ENCODE peak calls at places on chromosomes 11 and 22, in eight cellular contexts. One of them, this sample, is unnamed.

GRCh38 chr11:15434529-15434928 is 319.8 kb downstream of the INSC start:
- DNase-seq in stimulated activated CD4-positive, alpha-beta T cell treated with anti-CD3 and anti-CD28 coated beads, Interleukin-2, amount 100 ng/mL, for 24 hours: no peak
- DNase-seq in heart left ventricle: no peak
- DNase-seq in prostate gland: no peak
- DNase-seq in tibial nerve: no peak
- DNase-seq in ecto neural progenitor cell: no peak
- DNase-seq in KBM-7: no peak
- DNase-seq in NCI-H774: no peak
- DNase-seq in this sample: no peak

GRCh38 chr11:61955031-61955415 is 4.9 kb downstream of the BEST1 start:
- DNase-seq in NCI-H774: no peak
- DNase-seq in heart left ventricle: peak
- DNase-seq in tibial nerve: peak
- DNase-seq in stimulated activated CD4-positive, alpha-beta T cell treated with anti-CD3 and anti-CD28 coated beads, Interleukin-2, amount 100 ng/mL, for 24 hours: no peak
- DNase-seq in prostate gland: no peak
- DNase-seq in KBM-7: peak
- DNase-seq in ecto neural progenitor cell: peak
- DNase-seq in this sample: no peak

GRCh38 chr11:60769811-60770210 is 13.1 kb downstream of the MS4A15 start:
- DNase-seq in ecto neural progenitor cell: no peak
- DNase-seq in tibial nerve: no peak
- DNase-seq in prostate gland: no peak
- DNase-seq in stimulated activated CD4-positive, alpha-beta T cell treated with anti-CD3 and anti-CD28 coated beads, Interleukin-2, amount 100 ng/mL, for 24 hours: no peak
- DNase-seq in NCI-H774: no peak
- DNase-seq in KBM-7: no peak
- DNase-seq in heart left ventricle: no peak
- DNase-seq in this sample: no peak

GRCh38 chr22:33163815-33164214 is 105.6 kb upstream of the SYN3 start:
- DNase-seq in prostate gland: no peak
- DNase-seq in tibial nerve: no peak
- DNase-seq in ecto neural progenitor cell: no peak
- DNase-seq in stimulated activated CD4-positive, alpha-beta T cell treated with anti-CD3 and anti-CD28 coated beads, Interleukin-2, amount 100 ng/mL, for 24 hours: no peak
- DNase-seq in NCI-H774: no peak
- DNase-seq in KBM-7: no peak
- DNase-seq in heart left ventricle: no peak
- DNase-seq in this sample: no peak

GRCh38 chr11:114262681-114263509 is 33.3 kb upstream of the NNMT start:
- DNase-seq in stimulated activated CD4-positive, alpha-beta T cell treated with anti-CD3 and anti-CD28 coated beads, Interleukin-2, amount 100 ng/mL, for 24 hours: peak
- DNase-seq in prostate gland: no peak
- DNase-seq in ecto neural progenitor cell: no peak
- DNase-seq in NCI-H774: peak
- DNase-seq in heart left ventricle: no peak
- DNase-seq in KBM-7: peak
- DNase-seq in tibial nerve: no peak
- DNase-seq in this sample: peak

GRCh38 chr11:64253481-64253880 is 2.2 kb downstream of the PLCB3 start:
- DNase-seq in ecto neural progenitor cell: no peak
- DNase-seq in KBM-7: no peak
- DNase-seq in NCI-H774: no peak
- DNase-seq in tibial nerve: no peak
- DNase-seq in heart left ventricle: no peak
- DNase-seq in prostate gland: no peak
- DNase-seq in stimulated activated CD4-positive, alpha-beta T cell treated with anti-CD3 and anti-CD28 coated beads, Interleukin-2, amount 100 ng/mL, for 24 hours: no peak
- DNase-seq in this sample: no peak

GRCh38 chr11:76276773-76277155 is 70.5 kb upstream of the WNT11 start:
- DNase-seq in tibial nerve: no peak
- DNase-seq in KBM-7: no peak
- DNase-seq in NCI-H774: no peak
- DNase-seq in heart left ventricle: no peak
- DNase-seq in ecto neural progenitor cell: no peak
- DNase-seq in stimulated activated CD4-positive, alpha-beta T cell treated with anti-CD3 and anti-CD28 coated beads, Interleukin-2, amount 100 ng/mL, for 24 hours: no peak
- DNase-seq in prostate gland: no peak
- DNase-seq in this sample: no peak

GRCh38 chr11:61514050-61514917 is 5.7 kb downstream of the LRRC10B start:
- DNase-seq in heart left ventricle: no peak
- DNase-seq in KBM-7: no peak
- DNase-seq in prostate gland: no peak
- DNase-seq in NCI-H774: no peak
- DNase-seq in tibial nerve: no peak
- DNase-seq in stimulated activated CD4-positive, alpha-beta T cell treated with anti-CD3 and anti-CD28 coated beads, Interleukin-2, amount 100 ng/mL, for 24 hours: no peak
- DNase-seq in ecto neural progenitor cell: peak
- DNase-seq in this sample: no peak

GRCh38 chr11:69848196-69848595 is 29.0 kb upstream of the FGF3 start:
- DNase-seq in prostate gland: no peak
- DNase-seq in ecto neural progenitor cell: no peak
- DNase-seq in tibial nerve: no peak
- DNase-seq in stimulated activated CD4-positive, alpha-beta T cell treated with anti-CD3 and anti-CD28 coated beads, Interleukin-2, amount 100 ng/mL, for 24 hours: no peak
- DNase-seq in heart left ventricle: no peak
- DNase-seq in NCI-H774: no peak
- DNase-seq in KBM-7: no peak
- DNase-seq in this sample: no peak

GRCh38 chr11:130471731-130472433 is 23.4 kb downstream of the ADAMTS15 start:
- DNase-seq in prostate gland: no peak
- DNase-seq in heart left ventricle: no peak
- DNase-seq in KBM-7: no peak
- DNase-seq in stimulated activated CD4-positive, alpha-beta T cell treated with anti-CD3 and anti-CD28 coated beads, Interleukin-2, amount 100 ng/mL, for 24 hours: no peak
- DNase-seq in tibial nerve: no peak
- DNase-seq in ecto neural progenitor cell: peak
- DNase-seq in NCI-H774: no peak
- DNase-seq in this sample: no peak

GRCh38 chr22:37999640-38000272 is 15.4 kb upstream of the SOX10 start:
- DNase-seq in stimulated activated CD4-positive, alpha-beta T cell treated with anti-CD3 and anti-CD28 coated beads, Interleukin-2, amount 100 ng/mL, for 24 hours: no peak
- DNase-seq in heart left ventricle: no peak
- DNase-seq in tibial nerve: no peak
- DNase-seq in prostate gland: peak
- DNase-seq in NCI-H774: no peak
- DNase-seq in KBM-7: peak
- DNase-seq in ecto neural progenitor cell: no peak
- DNase-seq in this sample: no peak

GRCh38 chr11:78740175-78741161 is 165.8 kb upstream of the NARS2 start:
- DNase-seq in prostate gland: no peak
- DNase-seq in ecto neural progenitor cell: no peak
- DNase-seq in NCI-H774: no peak
- DNase-seq in tibial nerve: no peak
- DNase-seq in KBM-7: no peak
- DNase-seq in heart left ventricle: peak
- DNase-seq in stimulated activated CD4-positive, alpha-beta T cell treated with anti-CD3 and anti-CD28 coated beads, Interleukin-2, amount 100 ng/mL, for 24 hours: no peak
- DNase-seq in this sample: no peak

GRCh38 chr11:10770626-10771254 is 19.7 kb downstream of the CTR9 start:
- DNase-seq in ecto neural progenitor cell: no peak
- DNase-seq in stimulated activated CD4-positive, alpha-beta T cell treated with anti-CD3 and anti-CD28 coated beads, Interleukin-2, amount 100 ng/mL, for 24 hours: peak
- DNase-seq in KBM-7: peak
- DNase-seq in prostate gland: no peak
- DNase-seq in heart left ventricle: peak
- DNase-seq in NCI-H774: no peak
- DNase-seq in tibial nerve: peak
- DNase-seq in this sample: peak

GRCh38 chr22:22201185-22201924 is 43.2 kb upstream of the VPREB1 start:
- DNase-seq in ecto neural progenitor cell: peak
- DNase-seq in prostate gland: no peak
- DNase-seq in NCI-H774: no peak
- DNase-seq in heart left ventricle: peak
- DNase-seq in KBM-7: peak
- DNase-seq in stimulated activated CD4-positive, alpha-beta T cell treated with anti-CD3 and anti-CD28 coated beads, Interleukin-2, amount 100 ng/mL, for 24 hours: no peak
- DNase-seq in tibial nerve: no peak
- DNase-seq in this sample: no peak

GRCh38 chr11:87743002-87743401 is 432.2 kb downstream of the RAB38 start:
- DNase-seq in prostate gland: no peak
- DNase-seq in NCI-H774: no peak
- DNase-seq in tibial nerve: no peak
- DNase-seq in ecto neural progenitor cell: no peak
- DNase-seq in KBM-7: peak
- DNase-seq in stimulated activated CD4-positive, alpha-beta T cell treated with anti-CD3 and anti-CD28 coated beads, Interleukin-2, amount 100 ng/mL, for 24 hours: no peak
- DNase-seq in heart left ventricle: no peak
- DNase-seq in this sample: no peak

GRCh38 chr22:21755855-21756284 is 20.3 kb upstream of the YPEL1 start:
- DNase-seq in stimulated activated CD4-positive, alpha-beta T cell treated with anti-CD3 and anti-CD28 coated beads, Interleukin-2, amount 100 ng/mL, for 24 hours: no peak
- DNase-seq in tibial nerve: no peak
- DNase-seq in heart left ventricle: no peak
- DNase-seq in NCI-H774: no peak
- DNase-seq in ecto neural progenitor cell: no peak
- DNase-seq in prostate gland: no peak
- DNase-seq in KBM-7: no peak
- DNase-seq in this sample: no peak

GRCh38 chr22:35777335-35777975 is 59.8 kb downstream of the APOL5 start:
- DNase-seq in tibial nerve: no peak
- DNase-seq in prostate gland: no peak
- DNase-seq in NCI-H774: no peak
- DNase-seq in heart left ventricle: no peak
- DNase-seq in ecto neural progenitor cell: no peak
- DNase-seq in KBM-7: no peak
- DNase-seq in stimulated activated CD4-positive, alpha-beta T cell treated with anti-CD3 and anti-CD28 coated beads, Interleukin-2, amount 100 ng/mL, for 24 hours: no peak
- DNase-seq in this sample: no peak

GRCh38 chr22:17137861-17138425 is 16.8 kb upstream of the TMEM121B start:
- DNase-seq in KBM-7: no peak
- DNase-seq in heart left ventricle: no peak
- DNase-seq in tibial nerve: no peak
- DNase-seq in prostate gland: no peak
- DNase-seq in stimulated activated CD4-positive, alpha-beta T cell treated with anti-CD3 and anti-CD28 coated beads, Interleukin-2, amount 100 ng/mL, for 24 hours: no peak
- DNase-seq in NCI-H774: no peak
- DNase-seq in ecto neural progenitor cell: no peak
- DNase-seq in this sample: no peak

GRCh38 chr11:78731008-78731407 is 156.3 kb upstream of the NARS2 start:
- DNase-seq in heart left ventricle: no peak
- DNase-seq in stimulated activated CD4-positive, alpha-beta T cell treated with anti-CD3 and anti-CD28 coated beads, Interleukin-2, amount 100 ng/mL, for 24 hours: no peak
- DNase-seq in prostate gland: no peak
- DNase-seq in ecto neural progenitor cell: no peak
- DNase-seq in KBM-7: no peak
- DNase-seq in NCI-H774: no peak
- DNase-seq in tibial nerve: no peak
- DNase-seq in this sample: no peak

GRCh38 chr11:88357323-88358039 is 19.9 kb upstream of the CTSC start:
- DNase-seq in ecto neural progenitor cell: no peak
- DNase-seq in heart left ventricle: no peak
- DNase-seq in tibial nerve: no peak
- DNase-seq in prostate gland: no peak
- DNase-seq in KBM-7: no peak
- DNase-seq in NCI-H774: peak
- DNase-seq in stimulated activated CD4-positive, alpha-beta T cell treated with anti-CD3 and anti-CD28 coated beads, Interleukin-2, amount 100 ng/mL, for 24 hours: no peak
- DNase-seq in this sample: no peak

GRCh38 chr11:57358543-57358961 is 20.4 kb downstream of the P2RX3 start:
- DNase-seq in heart left ventricle: no peak
- DNase-seq in ecto neural progenitor cell: no peak
- DNase-seq in tibial nerve: no peak
- DNase-seq in KBM-7: no peak
- DNase-seq in stimulated activated CD4-positive, alpha-beta T cell treated with anti-CD3 and anti-CD28 coated beads, Interleukin-2, amount 100 ng/mL, for 24 hours: no peak
- DNase-seq in prostate gland: no peak
- DNase-seq in NCI-H774: no peak
- DNase-seq in this sample: no peak

GRCh38 chr11:82858556-82859091 is 41.6 kb downstream of the PRCP start:
- DNase-seq in ecto neural progenitor cell: no peak
- DNase-seq in prostate gland: no peak
- DNase-seq in stimulated activated CD4-positive, alpha-beta T cell treated with anti-CD3 and anti-CD28 coated beads, Interleukin-2, amount 100 ng/mL, for 24 hours: no peak
- DNase-seq in tibial nerve: no peak
- DNase-seq in KBM-7: no peak
- DNase-seq in NCI-H774: no peak
- DNase-seq in heart left ventricle: no peak
- DNase-seq in this sample: no peak

GRCh38 chr11:71076525-71077304 is 175.7 kb downstream of the SHANK2 start:
- DNase-seq in prostate gland: no peak
- DNase-seq in ecto neural progenitor cell: no peak
- DNase-seq in stimulated activated CD4-positive, alpha-beta T cell treated with anti-CD3 and anti-CD28 coated beads, Interleukin-2, amount 100 ng/mL, for 24 hours: no peak
- DNase-seq in heart left ventricle: no peak
- DNase-seq in NCI-H774: no peak
- DNase-seq in KBM-7: no peak
- DNase-seq in tibial nerve: no peak
- DNase-seq in this sample: no peak

GRCh38 chr11:128940156-128940555 is 2.5 kb downstream of the TP53AIP1 start:
- DNase-seq in heart left ventricle: no peak
- DNase-seq in prostate gland: peak
- DNase-seq in NCI-H774: no peak
- DNase-seq in KBM-7: no peak
- DNase-seq in tibial nerve: no peak
- DNase-seq in ecto neural progenitor cell: no peak
- DNase-seq in stimulated activated CD4-positive, alpha-beta T cell treated with anti-CD3 and anti-CD28 coated beads, Interleukin-2, amount 100 ng/mL, for 24 hours: no peak
- DNase-seq in this sample: no peak

GRCh38 chr11:92130432-92130831 is 94.2 kb upstream of the FAT3 start:
- DNase-seq in stimulated activated CD4-positive, alpha-beta T cell treated with anti-CD3 and anti-CD28 coated beads, Interleukin-2, amount 100 ng/mL, for 24 hours: no peak
- DNase-seq in tibial nerve: no peak
- DNase-seq in ecto neural progenitor cell: no peak
- DNase-seq in prostate gland: no peak
- DNase-seq in NCI-H774: no peak
- DNase-seq in KBM-7: no peak
- DNase-seq in heart left ventricle: no peak
- DNase-seq in this sample: no peak

GRCh38 chr22:46869848-46870441 is 107.5 kb downstream of the TBC1D22A start:
- DNase-seq in prostate gland: no peak
- DNase-seq in NCI-H774: no peak
- DNase-seq in ecto neural progenitor cell: no peak
- DNase-seq in stimulated activated CD4-positive, alpha-beta T cell treated with anti-CD3 and anti-CD28 coated beads, Interleukin-2, amount 100 ng/mL, for 24 hours: no peak
- DNase-seq in heart left ventricle: no peak
- DNase-seq in tibial nerve: no peak
- DNase-seq in KBM-7: no peak
- DNase-seq in this sample: no peak

GRCh38 chr11:65334696-65335295 is 1.1 kb downstream of the DPF2 start:
- DNase-seq in KBM-7: no peak
- DNase-seq in heart left ventricle: no peak
- DNase-seq in tibial nerve: no peak
- DNase-seq in prostate gland: no peak
- DNase-seq in stimulated activated CD4-positive, alpha-beta T cell treated with anti-CD3 and anti-CD28 coated beads, Interleukin-2, amount 100 ng/mL, for 24 hours: no peak
- DNase-seq in NCI-H774: no peak
- DNase-seq in ecto neural progenitor cell: no peak
- DNase-seq in this sample: no peak

GRCh38 chr11:44305643-44306468 is 4.1 kb downstream of the ALX4 start:
- DNase-seq in prostate gland: no peak
- DNase-seq in tibial nerve: no peak
- DNase-seq in ecto neural progenitor cell: peak
- DNase-seq in heart left ventricle: no peak
- DNase-seq in NCI-H774: no peak
- DNase-seq in stimulated activated CD4-positive, alpha-beta T cell treated with anti-CD3 and anti-CD28 coated beads, Interleukin-2, amount 100 ng/mL, for 24 hours: peak
- DNase-seq in KBM-7: peak
- DNase-seq in this sample: no peak

GRCh38 chr11:104191124-104191523 is 27.2 kb upstream of the PDGFD start:
- DNase-seq in NCI-H774: no peak
- DNase-seq in KBM-7: no peak
- DNase-seq in stimulated activated CD4-positive, alpha-beta T cell treated with anti-CD3 and anti-CD28 coated beads, Interleukin-2, amount 100 ng/mL, for 24 hours: no peak
- DNase-seq in heart left ventricle: no peak
- DNase-seq in tibial nerve: no peak
- DNase-seq in prostate gland: no peak
- DNase-seq in ecto neural progenitor cell: no peak
- DNase-seq in this sample: no peak

GRCh38 chr11:34426766-34427170 is 12.0 kb upstream of the CAT start:
- DNase-seq in heart left ventricle: no peak
- DNase-seq in KBM-7: no peak
- DNase-seq in tibial nerve: peak
- DNase-seq in ecto neural progenitor cell: no peak
- DNase-seq in prostate gland: no peak
- DNase-seq in NCI-H774: no peak
- DNase-seq in stimulated activated CD4-positive, alpha-beta T cell treated with anti-CD3 and anti-CD28 coated beads, Interleukin-2, amount 100 ng/mL, for 24 hours: no peak
- DNase-seq in this sample: no peak

GRCh38 chr11:111631666-111632039 is 29.4 kb downstream of the SIK2 start:
- DNase-seq in NCI-H774: no peak
- DNase-seq in tibial nerve: no peak
- DNase-seq in prostate gland: no peak
- DNase-seq in KBM-7: no peak
- DNase-seq in ecto neural progenitor cell: no peak
- DNase-seq in heart left ventricle: no peak
- DNase-seq in stimulated activated CD4-positive, alpha-beta T cell treated with anti-CD3 and anti-CD28 coated beads, Interleukin-2, amount 100 ng/mL, for 24 hours: no peak
- DNase-seq in this sample: no peak

GRCh38 chr11:3105791-3106735 is 48.8 kb upstream of the CARS1 start:
- DNase-seq in tibial nerve: no peak
- DNase-seq in heart left ventricle: no peak
- DNase-seq in NCI-H774: no peak
- DNase-seq in KBM-7: no peak
- DNase-seq in stimulated activated CD4-positive, alpha-beta T cell treated with anti-CD3 and anti-CD28 coated beads, Interleukin-2, amount 100 ng/mL, for 24 hours: no peak
- DNase-seq in prostate gland: no peak
- DNase-seq in ecto neural progenitor cell: peak
- DNase-seq in this sample: no peak

GRCh38 chr11:58178444-58178843 is 10.4 kb upstream of the OR9Q2 start:
- DNase-seq in KBM-7: no peak
- DNase-seq in prostate gland: no peak
- DNase-seq in tibial nerve: no peak
- DNase-seq in stimulated activated CD4-positive, alpha-beta T cell treated with anti-CD3 and anti-CD28 coated beads, Interleukin-2, amount 100 ng/mL, for 24 hours: no peak
- DNase-seq in NCI-H774: no peak
- DNase-seq in ecto neural progenitor cell: no peak
- DNase-seq in heart left ventricle: no peak
- DNase-seq in this sample: no peak

GRCh38 chr22:23888615-23889401 is 5.4 kb upstream of the MIF start:
- DNase-seq in prostate gland: no peak
- DNase-seq in NCI-H774: no peak
- DNase-seq in stimulated activated CD4-positive, alpha-beta T cell treated with anti-CD3 and anti-CD28 coated beads, Interleukin-2, amount 100 ng/mL, for 24 hours: no peak
- DNase-seq in heart left ventricle: no peak
- DNase-seq in tibial nerve: no peak
- DNase-seq in ecto neural progenitor cell: peak
- DNase-seq in KBM-7: peak
- DNase-seq in this sample: no peak

This sample was measured in mucosa of gallbladder.